ENCODE peak calls at places on chromosomes 16 and 17, in six cellular contexts. J is ovary, I is IMR-90, Z is K562, X is Panc1, C is body of pancreas. P is an unnamed sample.
A peak's percentile ranks its signal among the peaks of the same experiment; 100 is the strongest.

GRCh38 chr16:4272114-4272954 is 489 bp downstream of the TFAP4 start:
- DNase-seq in X (no peak), I (no peak), J (no peak), Z (peak; percentile 66), C (peak; percentile 61), P (peak; percentile 75)

GRCh38 chr17:18184143-18185007 is 747 bp downstream of the ALKBH5 start:
- DNase-seq in Z (peak; percentile 59), X (no peak), J (peak; percentile 72), C (peak; percentile 57), I (peak; percentile 55), P (peak; percentile 88)

GRCh38 chr17:60230358-60230757 is 80.6 kb downstream of the CA4 start:
- DNase-seq in C (no peak), J (no peak), X (no peak), I (peak; percentile 1), Z (no peak), P (no peak)

GRCh38 chr16:58366247-58367031 is 25.8 kb upstream of the GINS3 start:
- DNase-seq in J (no peak), Z (no peak), X (peak; percentile 89), I (peak; percentile 65), C (no peak), P (no peak)

GRCh38 chr16:14669776-14670175 is 24.3 kb downstream of the PLA2G10 start:
- DNase-seq in X (no peak), Z (no peak), J (no peak), I (no peak), C (peak; percentile 95), P (no peak)

GRCh38 chr16:56961851-56962281 is at the start of gene CETP:
- DNase-seq in I (no peak), C (no peak), J (no peak), Z (no peak), X (no peak), P (no peak)

GRCh38 chr16:4898811-4899473 is 38.0 kb downstream of the PPL start:
- DNase-seq in J (no peak), I (no peak), X (no peak), C (no peak), Z (no peak), P (no peak)

GRCh38 chr16:56824335-56824734 is 40.7 kb upstream of the SLC12A3 start:
- DNase-seq in C (peak; percentile 23), I (no peak), Z (peak; percentile 25), X (no peak), J (no peak), P (no peak)

GRCh38 chr17:39306509-39307212 is 80.9 kb upstream of the STAC2 start:
- DNase-seq in C (no peak), I (peak; percentile 33), X (no peak), J (no peak), Z (no peak), P (no peak)

GRCh38 chr17:72735602-72736001 is 356.9 kb downstream of the SLC39A11 start:
- DNase-seq in J (peak; percentile 1), X (no peak), I (no peak), C (no peak), Z (no peak), P (no peak)

GRCh38 chr17:81285179-81285878 is 9.8 kb downstream of the SLC38A10 start:
- DNase-seq in X (no peak), J (peak; percentile 69), Z (peak; percentile 80), I (peak; percentile 8), C (peak; percentile 44), P (peak; percentile 88)

GRCh38 chr17:18129041-18129502 is 20.5 kb downstream of the MYO15A start:
- DNase-seq in I (peak; percentile 68), C (peak; percentile 22), Z (no peak), X (no peak), J (no peak), P (no peak)

GRCh38 chr17:2174471-2175293 is 119.8 kb downstream of the HIC1 start:
- DNase-seq in X (no peak), Z (no peak), J (peak; percentile 88), C (peak; percentile 54), I (peak; percentile 99), P (peak; percentile 87)

GRCh38 chr17:55420067-55420775 is 1.4 kb downstream of the MMD start:
- DNase-seq in I (no peak), C (peak; percentile 22), X (no peak), J (no peak), Z (no peak), P (no peak)

GRCh38 chr16:81432899-81433560 is 11.6 kb upstream of the CMIP start:
- DNase-seq in C (no peak), Z (no peak), I (no peak), X (no peak), J (no peak), P (no peak)

GRCh38 chr16:72658888-72659717 is 388.8 kb downstream of the ZFHX3 start:
- DNase-seq in Z (no peak), I (peak; percentile 52), X (no peak), J (no peak), C (no peak), P (no peak)

DNA sequence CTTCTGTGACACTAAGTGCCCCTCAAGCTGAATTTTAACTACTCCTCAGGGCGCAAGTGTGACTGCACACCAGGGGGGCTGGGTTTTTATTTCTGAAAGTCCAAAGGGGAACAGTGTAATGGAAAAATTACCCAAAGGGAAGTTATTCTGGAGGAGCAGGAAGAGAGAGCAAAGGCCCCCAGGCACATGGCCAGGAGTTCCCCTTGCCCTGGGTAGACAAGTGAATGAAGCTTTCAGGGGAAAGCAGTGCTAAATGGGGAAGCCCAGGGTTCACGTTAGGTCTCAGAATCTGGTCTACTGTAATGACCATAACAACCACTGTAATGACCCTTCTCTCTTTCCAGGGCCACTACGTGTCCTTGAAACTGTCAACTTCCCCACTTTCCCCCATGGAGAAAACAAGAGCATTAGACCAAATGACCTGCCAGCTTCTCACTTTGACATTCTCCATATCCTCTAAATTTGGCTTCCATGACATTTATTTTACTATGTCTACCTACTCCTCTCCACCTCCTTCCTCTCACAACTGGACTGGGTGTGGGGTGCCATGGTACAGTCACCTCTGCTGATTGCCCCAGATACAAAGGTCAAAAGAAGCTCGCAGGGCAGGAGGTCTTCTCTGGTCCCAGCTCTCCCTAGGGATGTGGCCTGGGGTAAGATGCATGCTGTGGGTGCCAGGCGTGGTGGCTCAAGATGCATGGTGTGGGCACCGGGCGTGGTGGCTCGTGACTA is 34.1 kb upstream of the MMP2 start:
- DNase-seq in J (no peak), C (peak; percentile 26), X (no peak), I (no peak), Z (no peak), P (peak; percentile 74)
- H3K9me3 ChIP-seq in J (no peaks in the 10 kb centered on the region), C (no peaks in the 10 kb centered on the region), X (no peaks in the 10 kb centered on the region), I (no peaks in the 10 kb centered on the region), Z (no peaks in the 10 kb centered on the region), P (peaks cover 3% of the 10 kb centered on the region)

GRCh38 chr16:31676731-31677130 is 149.0 kb downstream of the AHSP start:
- DNase-seq in C (no peak), I (no peak), Z (no peak), X (no peak), J (no peak), P (no peak)
- H3K9me3 ChIP-seq in C (no peaks in the 10 kb centered on the region), I (no peaks in the 10 kb centered on the region), Z (no peaks in the 10 kb centered on the region), X (no peaks in the 10 kb centered on the region), J (no peaks in the 10 kb centered on the region), P (no peaks in the 10 kb centered on the region)

GRCh38 chr17:61702450-61702849 is 111.4 kb upstream of the NACA2 start:
- DNase-seq in I (no peak), X (no peak), C (no peak), J (no peak), Z (no peak), P (no peak)
- H3K9me3 ChIP-seq in I (peaks cover 19% of the 10 kb centered on the region), X (peaks cover 26% of the 10 kb centered on the region), C (no peaks in the 10 kb centered on the region), J (peaks cover 5% of the 10 kb centered on the region), Z (peaks cover 5% of the 10 kb centered on the region), P (peaks cover 12% of the 10 kb centered on the region)

GRCh38 chr16:87536795-87537142 is 43.9 kb upstream of the ZCCHC14 start:
- DNase-seq in C (no peak), I (no peak), J (no peak), Z (no peak), X (no peak), P (no peak)
- H3K9me3 ChIP-seq in C (no peaks in the 10 kb centered on the region), I (peaks cover 20% of the 10 kb centered on the region), J (no peaks in the 10 kb centered on the region), Z (peaks cover 1% of the 10 kb centered on the region), X (no peaks in the 10 kb centered on the region), P (peaks cover 4% of the 10 kb centered on the region)

DNA sequence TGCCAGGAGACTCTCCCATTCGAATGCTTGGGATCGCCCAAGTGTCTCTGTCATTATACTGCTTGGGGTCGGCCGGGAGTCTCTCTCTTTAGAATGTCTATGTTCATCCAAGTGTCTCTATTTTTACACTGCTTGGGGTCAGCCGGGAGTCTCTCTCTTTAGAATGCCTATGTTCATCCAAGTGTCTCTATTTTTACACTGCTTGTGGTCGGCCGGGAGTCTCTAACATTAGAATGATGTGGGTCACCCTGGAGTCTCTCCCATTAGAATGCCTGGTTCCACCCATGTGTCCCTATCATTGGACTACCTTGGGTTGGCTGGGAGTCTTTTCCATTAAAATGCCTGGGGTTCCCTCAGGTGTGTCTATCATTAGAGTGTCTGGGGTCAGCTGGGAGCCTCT is 2230.4 kb downstream of the TP53TG3F start:
- DNase-seq in J (no peak), Z (no peak), X (no peak), C (no peak), I (no peak), P (no peak)
- H3K9me3 ChIP-seq in J (no peaks in the 10 kb centered on the region), Z (no peaks in the 10 kb centered on the region), X (no peaks in the 10 kb centered on the region), C (no peaks in the 10 kb centered on the region), I (peaks cover 10% of the 10 kb centered on the region), P (no peaks in the 10 kb centered on the region)

GRCh38 chr16:48659940-48660339 is 50.0 kb upstream of the N4BP1 start:
- DNase-seq in X (no peak), Z (no peak), C (no peak), J (no peak), I (no peak), P (no peak)
- H3K9me3 ChIP-seq in X (peaks cover 4% of the 10 kb centered on the region), Z (peaks cover 2% of the 10 kb centered on the region), C (no peaks in the 10 kb centered on the region), J (no peaks in the 10 kb centered on the region), I (peaks cover 4% of the 10 kb centered on the region), P (peaks cover 3% of the 10 kb centered on the region)

GRCh38 chr16:17050468-17050867 is 420.3 kb downstream of the XYLT1 start:
- DNase-seq in I (no peak), Z (no peak), X (no peak), C (no peak), J (no peak), P (no peak)
- H3K9me3 ChIP-seq in I (peaks cover 4% of the 10 kb centered on the region), Z (peaks cover 3% of the 10 kb centered on the region), X (no peaks in the 10 kb centered on the region), C (no peaks in the 10 kb centered on the region), J (no peaks in the 10 kb centered on the region), P (peaks cover 5% of the 10 kb centered on the region)

GRCh38 chr17:50065056-50065455 is 9.1 kb downstream of the ITGA3 start:
- DNase-seq in Z (no peak), I (no peak), X (no peak), C (no peak), J (no peak), P (no peak)

GRCh38 chr17:50064253-50064991 is 8.5 kb downstream of the ITGA3 start:
- DNase-seq in J (peak; percentile 72), Z (peak; percentile 21), X (peak; percentile 87), C (no peak), I (peak; percentile 97), P (peak; percentile 86)

GRCh38 chr17:50066995-50067394 is 11.1 kb downstream of the ITGA3 start:
- DNase-seq in X (no peak), Z (no peak), I (no peak), C (no peak), J (no peak), P (no peak)

GRCh38 chr17:50070908-50071680 is 15.2 kb downstream of the ITGA3 start:
- DNase-seq in Z (no peak), I (no peak), J (no peak), X (no peak), C (no peak), P (no peak)

DNA sequence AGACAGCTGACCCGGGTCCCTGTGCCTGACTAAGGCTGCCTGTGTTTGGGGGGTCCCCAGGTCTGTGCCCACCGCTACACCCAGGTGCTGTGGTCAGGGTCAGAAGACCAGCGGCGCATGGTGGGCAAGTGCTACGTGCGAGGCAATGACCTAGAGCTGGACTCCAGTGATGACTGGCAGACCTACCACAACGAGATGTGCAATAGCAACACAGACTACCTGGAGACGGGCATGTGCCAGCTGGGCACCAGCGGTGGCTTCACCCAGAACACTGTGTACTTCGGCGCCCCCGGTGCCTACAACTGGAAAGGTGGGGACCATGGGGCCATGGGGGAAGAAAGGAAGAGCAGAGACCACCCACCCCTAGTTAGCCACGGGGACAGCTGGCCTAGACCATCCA is 12.1 kb downstream of the ITGA3 start:
- DNase-seq in C (no peak), Z (no peak), J (no peak), X (no peak), I (no peak), P (no peak)
- H3K9me3 ChIP-seq in C (no peaks in the 10 kb centered on the region), Z (no peaks in the 10 kb centered on the region), J (no peaks in the 10 kb centered on the region), X (no peaks in the 10 kb centered on the region), I (no peaks in the 10 kb centered on the region), P (no peaks in the 10 kb centered on the region)

P was measured in sigmoid colon.